ENCODE peak calls at places on chromosomes 7 and 10, in four cellular contexts. E is naive thymus-derived CD8-positive, alpha-beta T cell; A is SK-N-MC; N is T-helper 17 cell. M is an unnamed sample.

GRCh38 chr10:70715853-70716795 is 43.8 kb downstream of the ADAMTS14 start:
- DNase-seq in E (no peak), A (no peak), N (no peak), M (no peak)

GRCh38 chr7:17580141-17580540 is 281.7 kb downstream of the AHR start:
- DNase-seq in E (no peak), A (no peak), N (no peak), M (no peak)

GRCh38 chr7:70849580-70850235 is 282.2 kb upstream of the GALNT17 start:
- DNase-seq in E (no peak), A (no peak), N (no peak), M (no peak)

GRCh38 chr7:138338361-138338760 is 121.7 kb upstream of the TRIM24 start:
- DNase-seq in E (no peak), A (no peak), N (no peak), M (no peak)

GRCh38 chr7:10412426-10413019 is 561.1 kb upstream of the PHF14 start:
- DNase-seq in E (no peak), A (peak; percentile 39), N (no peak), M (no peak)

GRCh38 chr7:23067271-23067670 is 38.3 kb upstream of the KLHL7 start:
- DNase-seq in E (no peak), A (no peak), N (no peak), M (no peak)

GRCh38 chr7:23347682-23348180 is 48.6 kb downstream of the MALSU1 start:
- DNase-seq in E (no peak), A (peak; percentile 88), N (no peak), M (no peak)

GRCh38 chr10:112006831-112007230 is 176.7 kb downstream of the GPAM start:
- DNase-seq in E (no peak), A (peak; percentile 47), N (no peak), M (no peak)

GRCh38 chr10:95308389-95309302 is 17.8 kb upstream of the PDLIM1 start:
- DNase-seq in E (no peak), A (no peak), N (no peak), M (no peak)

GRCh38 chr10:5354068-5354467 is 10.7 kb upstream of the UCN3 start:
- DNase-seq in E (no peak), A (no peak), N (no peak), M (no peak)

GRCh38 chr10:27276581-27276980 is 36.0 kb upstream of the ACBD5 start:
- DNase-seq in E (no peak), A (no peak), N (no peak), M (no peak)

GRCh38 chr7:5420108-5420840 is 3.4 kb downstream of the TNRC18 start:
- DNase-seq in E (no peak), A (no peak), N (no peak), M (no peak)

GRCh38 chr10:98664329-98665042 is 217.8 kb upstream of the HPS1 start:
- DNase-seq in E (no peak), A (no peak), N (peak; percentile 21), M (no peak)

GRCh38 chr10:133162178-133162909 is 2.3 kb downstream of the KNDC1 start:
- DNase-seq in E (no peak), A (no peak), N (no peak), M (no peak)

GRCh38 chr10:97333601-97334369 is 744 bp downstream of the FRAT2 start:
- DNase-seq in E (peak; percentile 64), A (no peak), N (no peak), M (peak; percentile 12)

GRCh38 chr7:20504060-20504459 is 111.4 kb upstream of the ABCB5 start:
- DNase-seq in E (no peak), A (no peak), N (no peak), M (no peak)

GRCh38 chr7:98628916-98629525 is 11.9 kb downstream of the NPTX2 start:
- DNase-seq in E (no peak), A (no peak), N (no peak), M (no peak)

GRCh38 chr10:44064317-44064716 is 320.6 kb downstream of the CXCL12 start:
- DNase-seq in E (no peak), A (no peak), N (no peak), M (no peak)

GRCh38 chr7:97025130-97025499 is 484 bp upstream of the DLX5 start:
- DNase-seq in E (no peak), A (no peak), N (no peak), M (no peak)

GRCh38 chr10:30455816-30456215 is 21.8 kb downstream of the MAP3K8 start:
- DNase-seq in E (no peak), A (no peak), N (no peak), M (no peak)

GRCh38 chr7:102221961-102222360 is 64.7 kb upstream of the SH2B2 start:
- DNase-seq in E (no peak), A (no peak), N (no peak), M (no peak)

GRCh38 chr10:49520122-49520775 is 18.7 kb downstream of the ERCC6 start:
- DNase-seq in E (no peak), A (no peak), N (no peak), M (no peak)

GRCh38 chr7:141053626-141054025 is 20.2 kb upstream of the TMEM178B start:
- DNase-seq in E (peak; percentile 70), A (no peak), N (peak; percentile 61), M (peak; percentile 41)

GRCh38 chr7:375901-376305 is 85.9 kb downstream of the FOXL3 start:
- DNase-seq in E (peak; percentile 53), A (no peak), N (no peak), M (peak; percentile 0)

GRCh38 chr7:156327474-156327873 is 313.1 kb upstream of the RNF32 start:
- DNase-seq in E (no peak), A (no peak), N (no peak), M (no peak)

GRCh38 chr10:110797416-110797815 is 74.3 kb upstream of the PDCD4 start:
- DNase-seq in E (no peak), A (no peak), N (no peak), M (no peak)

GRCh38 chr10:77606751-77607150 is 30.9 kb downstream of the KCNMA1 start:
- DNase-seq in E (no peak), A (no peak), N (no peak), M (no peak)

GRCh38 chr10:124918906-124919305 is 23.0 kb upstream of the ZRANB1 start:
- DNase-seq in E (no peak), A (no peak), N (no peak), M (no peak)

GRCh38 chr7:45978010-45978681 is 57.1 kb upstream of the IGFBP3 start:
- DNase-seq in E (no peak), A (no peak), N (no peak), M (no peak)

GRCh38 chr10:113519616-113520015 is 33.2 kb upstream of the HABP2 start:
- DNase-seq in E (no peak), A (no peak), N (no peak), M (no peak)

M was measured in CD4-positive, alpha-beta T cell.